ENCODE peak calls at places on chromosome 21, in five cellular contexts. M, Q, I, B and S are unnamed samples.
A peak's percentile ranks its signal among the peaks of the same experiment; 100 is the strongest.

GRCh38 chr21:41653243-41653943 is 113.5 kb downstream of the RIPK4 start:
- DNase-seq in M (no peak), Q (no peak), I (no peak), B (no peak), S (no peak)

GRCh38 chr21:23463365-23463764 is 2143.9 kb downstream of the MRPL39 start:
- DNase-seq in Q (no peak), M (no peak), I (no peak), B (no peak), S (no peak)

GRCh38 chr21:44421901-44422840 is 33.1 kb upstream of the LRRC3 start:
- DNase-seq in M (no peak), Q (peak; percentile 10), B (no peak), I (no peak), S (no peak)

GRCh38 chr21:29196664-29197052 is 66.2 kb downstream of the MAP3K7CL start:
- DNase-seq in I (no peak), M (peak; percentile 46), B (no peak), Q (no peak), S (no peak)

GRCh38 chr21:38806153-38806941 is 618 bp downstream of the ETS2 start:
- DNase-seq in M (no peak), I (no peak), B (peak; percentile 35), Q (peak; percentile 53), S (peak; percentile 25)

GRCh38 chr21:38714998-38715397 is 90.7 kb upstream of the ETS2 start:
- DNase-seq in Q (no peak), I (no peak), B (no peak), M (no peak), S (no peak)

GRCh38 chr21:31580866-31581276 is 78.6 kb upstream of the SOD1 start:
- DNase-seq in B (peak; percentile 70), M (peak; percentile 74), I (peak; percentile 33), Q (peak; percentile 60), S (peak; percentile 63)

GRCh38 chr21:44919913-44920693 is 596 bp downstream of the ITGB2 start:
- DNase-seq in Q (peak; percentile 10), M (no peak), B (no peak), I (no peak), S (no peak)

GRCh38 chr21:14972678-14973077 is 92.1 kb downstream of the NRIP1 start:
- DNase-seq in M (no peak), Q (no peak), B (no peak), I (no peak), S (no peak)

GRCh38 chr21:36705679-36706481 is 7.0 kb downstream of the SIM2 start:
- DNase-seq in B (no peak), Q (no peak), M (no peak), I (no peak), S (peak; percentile 61)

GRCh38 chr21:34279285-34279684 is 84.5 kb upstream of the KCNE2 start:
- DNase-seq in B (no peak), M (no peak), Q (no peak), I (no peak), S (no peak)

GRCh38 chr21:37415938-37416337 is 49.4 kb downstream of the DYRK1A start:
- DNase-seq in B (no peak), M (no peak), Q (no peak), I (no peak), S (no peak)

GRCh38 chr21:37407719-37408455 is 41.3 kb downstream of the DYRK1A start:
- DNase-seq in Q (no peak), I (no peak), M (no peak), B (no peak), S (no peak)

GRCh38 chr21:32021319-32022027 is 148.7 kb downstream of the HUNK start:
- DNase-seq in B (no peak), M (no peak), I (no peak), Q (peak; percentile 78), S (no peak)

GRCh38 chr21:44006656-44007055 is 5.5 kb upstream of the TRAPPC10 start:
- DNase-seq in B (no peak), M (peak; percentile 34), I (no peak), Q (peak; percentile 62), S (no peak)

GRCh38 chr21:38323721-38324591 is 67.2 kb downstream of the KCNJ15 start:
- DNase-seq in M (peak; percentile 98), B (no peak), Q (no peak), I (peak; percentile 95), S (peak; percentile 97)

GRCh38 chr21:36097427-36098230 is 27.8 kb downstream of the CBR1 start:
- DNase-seq in M (peak; percentile 68), I (peak; percentile 10), Q (no peak), B (no peak), S (peak; percentile 86)

GRCh38 chr21:34020005-34020847 is 53.2 kb upstream of the MRPS6 start:
- DNase-seq in Q (no peak), I (no peak), B (no peak), M (peak; percentile 57), S (no peak)

GRCh38 chr21:34967509-34968289 is 81.4 kb downstream of the RUNX1 start:
- DNase-seq in I (peak; percentile 31), B (peak; percentile 58), M (peak; percentile 65), Q (no peak), S (peak; percentile 24)

GRCh38 chr21:26597023-26597422 is 23.9 kb upstream of the CYYR1 start:
- DNase-seq in Q (no peak), B (no peak), M (no peak), I (no peak), S (no peak)

GRCh38 chr21:32311621-32312020 is 13.0 kb downstream of the MRAP start:
- DNase-seq in B (no peak), Q (no peak), I (no peak), M (no peak), S (no peak)

GRCh38 chr21:45098867-45099266 is 24.5 kb downstream of the ADARB1 start:
- DNase-seq in Q (no peak), I (no peak), M (no peak), B (peak; percentile 21), S (no peak)

GRCh38 chr21:42754270-42754933 is 101.0 kb downstream of the PDE9A start:
- DNase-seq in I (no peak), B (no peak), M (no peak), Q (no peak), S (no peak)

GRCh38 chr21:42515708-42516502 is 2.3 kb downstream of the SLC37A1 start:
- DNase-seq in Q (no peak), I (no peak), B (peak; percentile 86), M (no peak), S (peak; percentile 80)

GRCh38 chr21:33945652-33946270 is 30.2 kb upstream of the ATP5PO start:
- DNase-seq in I (no peak), B (no peak), Q (no peak), M (no peak), S (no peak)

GRCh38 chr21:36513430-36513829 is 33.5 kb upstream of the CLDN14 start:
- DNase-seq in I (no peak), B (no peak), M (no peak), Q (no peak), S (no peak)